ENCODE peak calls at places on chromosome 18, in ten cellular contexts. O is AG09309; V is RWPE1; P is CD8-positive, alpha-beta T cell; F is breast epithelium; H is HFF-Myc; S is foreskin keratinocyte; D is endodermal cell; B is thoracic aorta; I is AG04450. Z is an unnamed sample.

GRCh38 chr18:812673-813404 is 797 bp upstream of the YES1 start:
- DNase-seq in S (peak), B (peak), V (peak), F (peak), H (peak), P (peak), O (peak), D (peak), I (peak), Z (no peak)

GRCh38 chr18:64333584-64333983 is 184.7 kb upstream of the LINC00305 start:
- DNase-seq in P (no peak), V (peak), H (no peak), D (no peak), F (no peak), O (no peak), I (no peak), S (no peak), B (no peak), Z (no peak)

GRCh38 chr18:35344736-35345459 is 678 bp upstream of the ZNF24 start:
- DNase-seq in D (no peak), V (no peak), B (no peak), P (no peak), I (no peak), H (no peak), O (no peak), F (peak), S (no peak), Z (no peak)

GRCh38 chr18:62486290-62486964 is 36.4 kb upstream of the ZCCHC2 start:
- DNase-seq in V (peak), B (no peak), I (no peak), O (no peak), H (no peak), D (peak), S (peak), F (no peak), P (no peak), Z (no peak)

GRCh38 chr18:5207471-5207870 is 10.4 kb upstream of the AKAIN1 start:
- DNase-seq in H (no peak), B (no peak), S (no peak), I (no peak), P (no peak), D (no peak), O (no peak), V (no peak), F (no peak), Z (no peak)

GRCh38 chr18:8780227-8780626 is 74.9 kb downstream of the MTCL1 start:
- DNase-seq in P (no peak), H (no peak), I (no peak), S (no peak), F (no peak), O (no peak), D (no peak), B (no peak), V (no peak), Z (no peak)

GRCh38 chr18:72544092-72544886 is at the start of gene CBLN2:
- DNase-seq in I (peak), D (peak), B (no peak), V (peak), P (no peak), F (no peak), O (no peak), H (no peak), S (peak), Z (peak)

GRCh38 chr18:10235553-10235952 is 218.9 kb upstream of the APCDD1 start:
- DNase-seq in S (no peak), V (no peak), B (no peak), I (no peak), D (no peak), F (no peak), H (peak), P (no peak), O (no peak), Z (no peak)

GRCh38 chr18:11946756-11947155 is 34.6 kb upstream of the IMPA2 start:
- DNase-seq in D (peak), S (no peak), V (no peak), I (no peak), B (no peak), H (no peak), P (no peak), F (no peak), O (no peak), Z (no peak)

GRCh38 chr18:55265130-55265675 is 305.9 kb upstream of the CCDC68 start:
- DNase-seq in B (no peak), O (no peak), P (no peak), F (no peak), D (no peak), I (no peak), V (no peak), H (no peak), S (no peak), Z (no peak)

GRCh38 chr18:11310476-11311086 is 161.2 kb upstream of the PIEZO2 start:
- DNase-seq in H (peak), O (no peak), F (no peak), I (no peak), D (peak), B (no peak), S (no peak), P (no peak), V (peak), Z (no peak)

GRCh38 chr18:10822457-10822856 is 296.6 kb downstream of the NAPG start:
- DNase-seq in H (no peak), V (no peak), B (no peak), I (no peak), F (no peak), P (no peak), S (no peak), O (no peak), D (peak), Z (no peak)

GRCh38 chr18:1090758-1091157 is 186.1 kb downstream of the ADCYAP1 start:
- DNase-seq in D (no peak), H (no peak), V (no peak), I (no peak), S (no peak), F (no peak), O (no peak), P (no peak), B (no peak), Z (no peak)

GRCh38 chr18:10122116-10122515 is 208.3 kb downstream of the VAPA start:
- DNase-seq in S (peak), P (no peak), H (peak), O (peak), F (no peak), D (no peak), I (no peak), V (peak), B (no peak), Z (no peak)

GRCh38 chr18:906416-907170 is 1.9 kb downstream of the ADCYAP1 start:
- DNase-seq in H (no peak), F (no peak), V (no peak), O (no peak), D (peak), S (no peak), I (no peak), B (no peak), P (no peak), Z (no peak)

GRCh38 chr18:39841133-39842041 is 2113.6 kb upstream of the PIK3C3 start:
- DNase-seq in B (no peak), O (peak), D (peak), I (peak), V (peak), H (peak), P (no peak), S (peak), F (peak), Z (peak)

GRCh38 chr18:44098551-44099098 is 582.1 kb upstream of the SETBP1 start:
- DNase-seq in P (no peak), B (no peak), V (no peak), H (no peak), O (peak), S (peak), D (peak), F (no peak), I (no peak), Z (no peak)

GRCh38 chr18:56563568-56563967 is 74.8 kb downstream of the TXNL1 start:
- DNase-seq in P (no peak), V (no peak), B (no peak), O (no peak), S (no peak), I (no peak), H (no peak), D (peak), F (no peak), Z (no peak)
- TF ChIP-seq CTCF in P (no peak), V (no peak), B (no peak), O (no peak), S (peak), I (peak), H (peak), D (peak), F (no peak), Z (no peak)

GRCh38 chr18:50982802-50983179 is 15.0 kb downstream of the ELAC1 start:
- DNase-seq in H (no peak), I (no peak), S (no peak), P (no peak), F (no peak), O (no peak), D (no peak), V (no peak), B (no peak), Z (no peak)
- TF ChIP-seq CTCF in H (peak), I (no peak), S (peak), P (no peak), F (no peak), O (peak), D (no peak), V (no peak), B (no peak), Z (no peak)

GRCh38 chr18:76708727-76709353 is 113.5 kb upstream of the ZNF236 start:
- DNase-seq in B (no peak), H (no peak), F (no peak), S (no peak), V (no peak), P (no peak), I (no peak), O (no peak), D (no peak), Z (peak)
- TF ChIP-seq CTCF in B (no peak), H (no peak), F (no peak), S (no peak), V (no peak), P (no peak), I (no peak), O (no peak), D (no peak), Z (no peak)

GRCh38 chr18:78640596-78640995 is 339.0 kb upstream of the SALL3 start:
- DNase-seq in F (no peak), D (no peak), B (no peak), H (no peak), V (no peak), S (no peak), P (no peak), I (no peak), O (no peak), Z (no peak)
- TF ChIP-seq CTCF in F (no peak), D (no peak), B (no peak), H (no peak), V (no peak), S (no peak), P (no peak), I (no peak), O (no peak), Z (no peak)

GRCh38 chr18:27685071-27685470 is 491.9 kb downstream of the CDH2 start:
- DNase-seq in I (no peak), O (no peak), F (no peak), H (no peak), P (no peak), S (no peak), B (no peak), D (no peak), V (no peak), Z (no peak)
- TF ChIP-seq CTCF in I (no peak), O (no peak), F (no peak), H (no peak), P (no peak), S (no peak), B (no peak), D (no peak), V (no peak), Z (no peak)

DNA sequence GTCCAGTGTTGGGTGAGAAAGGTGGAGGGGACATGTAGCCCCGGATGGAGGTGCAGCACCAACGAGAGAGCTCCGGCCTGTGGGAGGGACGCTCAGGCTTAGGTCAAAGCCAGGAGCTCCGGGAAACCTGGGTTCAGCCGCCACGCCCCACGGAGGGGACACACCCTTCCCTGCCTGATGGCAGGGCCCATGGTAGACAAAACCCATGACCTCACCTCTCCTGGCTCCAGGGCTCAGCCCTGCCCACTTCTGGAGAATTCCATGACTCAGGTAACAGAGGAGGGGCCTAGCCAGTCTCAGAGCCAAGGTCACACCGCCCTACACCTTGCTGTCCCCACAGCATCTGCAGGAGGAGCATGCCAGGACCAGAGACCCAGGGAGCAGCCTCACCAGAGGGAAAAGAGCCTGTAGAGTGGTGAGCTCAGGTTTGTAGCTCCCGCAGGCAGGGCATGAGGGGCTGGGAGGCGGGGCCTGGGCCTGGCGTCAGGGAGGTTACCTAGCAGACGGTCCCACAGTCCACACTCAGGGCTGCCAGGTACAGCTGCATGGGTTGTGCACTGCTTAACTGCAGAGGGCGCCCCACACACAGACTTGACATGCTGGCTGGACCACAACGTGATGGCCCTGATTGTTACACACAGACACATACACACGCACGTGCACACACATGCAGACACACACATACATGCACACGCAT is 70.8 kb upstream of the SMAD7 start:
- DNase-seq in P (no peak), I (no peak), F (peak), D (peak), S (peak), B (no peak), H (no peak), V (peak), O (no peak), Z (no peak)
- TF ChIP-seq CTCF in P (no peak), I (peak), F (no peak), D (peak), S (peak), B (peak), H (peak), V (peak), O (peak), Z (peak)

GRCh38 chr18:46583711-46584110 is 73.3 kb downstream of the LOXHD1 start:
- DNase-seq in P (no peak), I (no peak), S (no peak), B (no peak), O (no peak), H (no peak), V (no peak), D (no peak), F (no peak), Z (no peak)
- TF ChIP-seq CTCF in P (no peak), I (no peak), S (no peak), B (no peak), O (no peak), H (no peak), V (no peak), D (no peak), F (no peak), Z (no peak)

Z was measured in D721Med.